ENCODE peak calls at places on chromosomes 13 and 19, in eight cellular contexts. K, E, Q, M, P, V, Z and X are unnamed samples.

GRCh38 chr13:40664100-40665060 is 2.1 kb downstream of the FOXO1 start:
- DNase-seq in E (peak), Q (no peak), P (peak), V (no peak), Z (peak), M (peak), K (no peak), X (peak)

GRCh38 chr19:54477650-54478049 is 4.6 kb upstream of the CDC42EP5 start:
- DNase-seq in V (no peak), Q (no peak), Z (no peak), K (no peak), P (no peak), M (no peak), E (no peak), X (no peak)

GRCh38 chr19:47231215-47232054 is 436 bp upstream of the BBC3 start:
- DNase-seq in V (peak), P (peak), E (peak), Z (peak), M (peak), K (no peak), Q (peak), X (peak)

GRCh38 chr19:15276620-15277019 is 44.4 kb upstream of the EPHX3 start:
- DNase-seq in K (no peak), V (no peak), E (no peak), M (no peak), Z (no peak), Q (no peak), P (no peak), X (no peak)

GRCh38 chr19:10418281-10419199 is 1.8 kb upstream of the PDE4A start:
- DNase-seq in Q (no peak), E (no peak), K (no peak), M (peak), Z (no peak), P (no peak), V (no peak), X (no peak)

GRCh38 chr19:44552324-44552723 is 22.8 kb upstream of the CEACAM20 start:
- DNase-seq in V (no peak), Q (no peak), M (peak), Z (no peak), K (peak), E (no peak), P (no peak), X (no peak)

GRCh38 chr19:33392341-33393285 is 19.1 kb downstream of the CEBPG start:
- DNase-seq in E (peak), P (no peak), Q (no peak), V (no peak), Z (no peak), K (no peak), M (no peak), X (no peak)

GRCh38 chr13:65095697-65096096 is 2134.4 kb downstream of the PCDH9 start:
- DNase-seq in K (no peak), V (no peak), Q (no peak), M (no peak), E (no peak), P (no peak), Z (no peak), X (no peak)

GRCh38 chr13:97307882-97308624 is 85.9 kb downstream of the MBNL2 start:
- DNase-seq in V (no peak), P (no peak), Q (peak), K (peak), E (no peak), M (no peak), Z (peak), X (peak)

GRCh38 chr13:27035892-27036235 is 135.7 kb downstream of the USP12 start:
- DNase-seq in Q (peak), M (no peak), E (no peak), Z (no peak), K (peak), P (no peak), V (no peak), X (no peak)

GRCh38 chr19:12664406-12665280 is 1.9 kb downstream of the MAN2B1 start:
- DNase-seq in V (no peak), P (no peak), K (no peak), Z (no peak), E (no peak), M (peak), Q (no peak), X (no peak)

GRCh38 chr13:46329624-46330023 is 57.4 kb downstream of the RUBCNL start:
- DNase-seq in K (no peak), P (no peak), E (no peak), M (no peak), Q (no peak), V (no peak), Z (no peak), X (no peak)

GRCh38 chr19:31181535-31181934 is 167.7 kb downstream of the TSHZ3 start:
- DNase-seq in Z (no peak), V (no peak), K (no peak), Q (no peak), M (no peak), E (no peak), P (no peak), X (no peak)

GRCh38 chr19:57096640-57097361 is 23.0 kb upstream of the USP29 start:
- DNase-seq in Q (no peak), K (no peak), M (peak), V (no peak), P (no peak), E (no peak), Z (no peak), X (no peak)

GRCh38 chr13:106446011-106446410 is 89.5 kb downstream of the EFNB2 start:
- DNase-seq in M (no peak), E (no peak), V (no peak), Z (no peak), P (no peak), K (no peak), Q (peak), X (no peak)

GRCh38 chr19:44260343-44260681 is 626 bp downstream of the ZNF233 start:
- DNase-seq in M (no peak), K (no peak), E (no peak), P (no peak), Z (no peak), Q (no peak), V (no peak), X (no peak)

GRCh38 chr19:7701654-7702457 is at the start of gene FCER2:
- DNase-seq in V (no peak), M (no peak), K (no peak), P (no peak), E (no peak), Z (no peak), Q (no peak), X (no peak)

GRCh38 chr13:102530751-102531150 is 66.0 kb upstream of the TPP2 start:
- DNase-seq in E (no peak), P (no peak), M (no peak), Z (no peak), Q (no peak), K (no peak), V (no peak), X (no peak)

GRCh38 chr13:113479179-113479578 is 11.3 kb downstream of the DCUN1D2 start:
- DNase-seq in Z (no peak), M (no peak), Q (no peak), K (no peak), V (no peak), P (no peak), E (no peak), X (no peak)

GRCh38 chr13:24905242-24905641 is 141.3 kb downstream of the RNF17 start:
- DNase-seq in P (no peak), Z (no peak), M (no peak), E (no peak), K (no peak), V (no peak), Q (peak), X (no peak)

GRCh38 chr13:21360463-21360862 is 98.6 kb downstream of the ZDHHC20 start:
- DNase-seq in E (no peak), M (no peak), K (no peak), P (no peak), Z (no peak), Q (no peak), V (no peak), X (no peak)

GRCh38 chr19:29596080-29596479 is 10.0 kb upstream of the POP4 start:
- DNase-seq in V (no peak), Z (no peak), P (no peak), E (peak), M (no peak), Q (no peak), K (no peak), X (no peak)

GRCh38 chr19:32346901-32347300 is 1.5 kb downstream of the ZNF507 start:
- DNase-seq in P (no peak), Z (no peak), V (no peak), Q (no peak), M (no peak), K (no peak), E (no peak), X (no peak)

GRCh38 chr13:60572003-60572792 is 175.2 kb downstream of the TDRD3 start:
- DNase-seq in E (no peak), M (peak), P (no peak), V (no peak), K (no peak), Q (peak), Z (no peak), X (no peak)

GRCh38 chr19:952680-953500 is 27.1 kb downstream of the ARID3A start:
- DNase-seq in Q (no peak), Z (no peak), P (no peak), K (no peak), E (no peak), V (no peak), M (no peak), X (no peak)

DNA sequence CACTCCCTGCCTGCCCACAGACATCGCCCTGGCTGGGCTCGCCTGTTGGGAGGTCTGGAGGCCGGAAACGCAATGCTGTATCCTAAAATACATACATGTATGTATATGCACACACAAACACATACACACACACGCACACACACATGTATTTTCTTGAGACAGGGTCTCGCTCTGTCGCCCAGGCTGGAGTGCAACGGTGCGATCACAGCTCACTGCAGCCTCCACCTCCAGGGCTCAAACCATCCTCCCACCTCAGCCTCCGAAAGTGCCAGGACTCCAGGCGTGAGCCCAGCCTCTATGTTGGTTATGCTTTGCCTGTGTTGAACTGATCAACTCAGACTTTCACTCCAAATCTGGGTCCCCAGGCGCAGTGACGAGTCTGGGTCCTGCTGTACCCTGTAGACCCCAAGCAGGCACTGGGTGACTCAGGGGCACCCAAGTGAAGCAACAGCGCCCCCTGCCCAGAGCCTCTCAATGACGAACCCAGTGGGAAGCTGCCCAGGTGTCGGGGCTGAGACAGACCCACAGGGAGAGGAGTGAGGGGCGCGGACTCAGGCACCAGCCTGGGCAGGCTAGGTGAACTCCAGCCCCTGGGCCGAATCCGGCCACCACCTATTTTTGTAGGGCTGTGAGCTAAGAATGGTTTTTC is 27.4 kb upstream of the CACTIN start:
- DNase-seq in Q (no peak), E (no peak), M (no peak), Z (no peak), P (no peak), V (no peak), K (no peak), X (no peak)
- TF ChIP-seq CTCF in Q (peak), E (no peak), M (peak), Z (no peak), P (no peak), V (no peak), K (peak), X (no peak)

GRCh38 chr13:93496985-93497673 is 270.5 kb downstream of the GPC6 start:
- DNase-seq in Q (no peak), M (peak), P (no peak), E (no peak), V (no peak), Z (no peak), K (no peak), X (no peak)
- H3K4me3 ChIP-seq in Q (no peak), M (peak), P (no peak), E (no peak), V (no peak), Z (no peak), K (no peak), X (no peak)

DNA sequence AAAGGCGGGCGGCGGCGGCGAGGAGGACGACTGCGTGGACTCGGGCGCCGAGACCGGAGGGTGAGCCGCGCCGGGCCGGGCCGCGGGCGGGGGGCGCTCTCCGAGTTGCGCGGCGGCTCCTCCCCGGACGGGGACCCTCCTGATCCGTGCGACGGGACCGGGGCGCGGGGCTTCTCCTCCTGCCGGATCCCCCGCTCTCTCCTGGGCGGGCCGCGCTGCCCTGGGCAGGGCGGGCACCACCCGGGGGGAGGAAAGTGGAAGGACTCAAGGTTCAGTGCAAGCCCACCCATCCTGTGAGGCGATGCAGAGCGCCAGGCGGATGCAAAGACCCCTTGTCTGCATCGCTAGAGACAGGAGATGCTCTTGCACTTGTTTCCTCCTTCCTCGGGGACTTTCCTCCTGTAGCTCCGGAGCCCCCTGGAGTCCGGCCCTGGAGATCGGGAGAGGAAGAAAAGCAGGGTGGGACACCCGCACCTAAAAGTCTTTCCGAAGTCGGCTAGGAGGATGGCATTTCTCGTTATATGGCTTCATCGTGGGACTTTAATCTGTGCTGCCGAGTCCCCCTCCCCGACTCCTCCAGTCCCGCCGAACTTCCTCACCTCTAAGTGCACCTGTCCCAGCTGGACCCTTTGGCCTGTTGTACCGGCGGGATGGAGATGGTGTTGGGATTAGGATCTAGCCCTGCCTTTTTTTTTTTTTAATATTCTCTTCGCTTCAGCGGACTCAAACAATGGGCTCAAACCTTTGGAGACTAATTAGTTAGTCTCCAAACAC is 499 bp downstream of the FAM124A start:
- DNase-seq in Q (no peak), M (peak), K (no peak), V (no peak), Z (no peak), P (no peak), E (no peak), X (no peak)
- H3K27ac ChIP-seq in Q (no peak), M (peak), K (peak), V (no peak), Z (peak), P (no peak), E (peak), X (peak)

GRCh38 chr13:35210234-35210633 is 266.3 kb downstream of the MAB21L1 start:
- DNase-seq in V (no peak), Q (no peak), M (no peak), Z (no peak), E (no peak), K (no peak), P (no peak), X (no peak)
- TF ChIP-seq CTCF in V (no peak), Q (no peak), M (no peak), Z (no peak), E (no peak), K (no peak), P (no peak), X (no peak)

DNA sequence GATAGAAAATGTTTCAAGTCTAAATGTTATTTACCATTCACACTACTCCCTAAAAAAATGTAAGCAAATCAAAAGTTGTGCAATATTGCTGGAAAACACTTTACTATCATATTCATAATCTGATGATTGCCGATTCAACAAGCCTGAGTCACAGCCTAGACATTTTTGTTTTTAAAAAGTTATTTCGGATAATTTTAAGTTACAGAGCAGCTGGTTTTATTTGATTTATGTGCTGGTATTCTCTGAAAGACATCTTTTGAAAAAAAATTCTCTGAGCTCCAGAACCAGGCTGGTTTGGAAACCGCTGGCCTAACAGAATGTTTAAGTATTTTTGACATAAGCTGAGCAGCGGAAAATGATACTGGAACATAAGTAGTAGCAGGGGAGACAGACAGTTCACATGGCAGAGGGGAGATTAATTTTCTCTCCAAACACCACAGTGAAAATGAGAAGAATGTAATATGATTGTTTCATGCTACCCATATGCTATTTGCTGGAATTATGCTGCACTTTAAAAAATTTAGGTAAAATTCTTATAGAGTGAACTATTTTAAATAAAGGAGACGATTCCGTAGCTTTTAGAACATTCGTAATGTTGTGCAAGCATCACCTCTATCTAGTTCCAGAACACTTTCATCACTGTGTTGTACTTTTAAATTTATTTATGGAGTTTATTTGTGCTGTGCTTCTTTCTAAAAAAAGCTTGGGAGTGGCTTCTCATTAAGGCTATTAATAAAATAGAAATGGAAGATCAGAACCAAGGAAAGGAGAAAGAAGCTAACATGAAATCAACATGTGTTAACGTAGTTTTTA is 36.0 kb downstream of the TBC1D4 start:
- DNase-seq in P (no peak), V (no peak), Z (no peak), Q (peak), M (no peak), E (no peak), K (no peak), X (no peak)
- H3K4me3 ChIP-seq in P (no peak), V (no peak), Z (peak), Q (peak), M (no peak), E (peak), K (no peak), X (no peak)